ENCODE peak calls at places on chromosomes 13 and 19, in nine cellular contexts. V is H4; Y is RPMI7951; M is activated T-helper 9 cell treated with anti-CD3 and anti-CD28 coated beads, Interleukin-2, amount 50 U/mL, for 16 hours; U is AG10803; F is stimulated activated CD4-positive, alpha-beta T cell treated with anti-CD3 and anti-CD28 coated beads, Interleukin-15, amount 100 ng/mL, for 24 hours; W is CD4-positive, CD25-positive, alpha-beta regulatory T cell; X is amygdala; G is Peyer's patch. A is an unnamed sample.

GRCh38 chr19:8101311-8101710 is 48.1 kb downstream of the FBN3 start:
- DNase-seq in V (no peak), G (no peak), Y (no peak), M (no peak), X (no peak), W (no peak), U (no peak), F (no peak), A (no peak)

GRCh38 chr19:40974633-40975037 is 16.4 kb upstream of the CYP2B6 start:
- DNase-seq in W (peak), F (peak), Y (peak), G (peak), M (peak), X (no peak), U (peak), V (peak), A (peak)

GRCh38 chr13:34076319-34076718 is 258.4 kb downstream of the RFC3 start:
- DNase-seq in Y (peak), W (no peak), G (no peak), F (no peak), X (no peak), M (no peak), U (peak), V (no peak), A (no peak)

GRCh38 chr19:13297023-13297422 is 146.8 kb downstream of the IER2 start:
- DNase-seq in X (no peak), M (no peak), W (no peak), Y (no peak), F (no peak), V (no peak), G (no peak), U (no peak), A (no peak)

GRCh38 chr19:35025969-35026368 is 4.3 kb upstream of the SCN1B start:
- DNase-seq in W (no peak), Y (no peak), M (no peak), F (no peak), G (no peak), X (no peak), U (no peak), V (no peak), A (no peak)

GRCh38 chr13:99990045-99990977 is 8.7 kb downstream of the ZIC2 start:
- DNase-seq in F (no peak), W (peak), M (no peak), Y (no peak), U (no peak), V (no peak), X (no peak), G (no peak), A (no peak)

GRCh38 chr13:50812242-50812641 is 31.2 kb downstream of the DLEU7 start:
- DNase-seq in V (no peak), X (no peak), U (no peak), Y (no peak), G (no peak), F (no peak), W (no peak), M (no peak), A (no peak)

GRCh38 chr19:18007939-18008673 is at the start of gene ARRDC2:
- DNase-seq in V (no peak), W (peak), U (peak), M (peak), Y (peak), F (peak), X (no peak), G (peak), A (peak)

GRCh38 chr13:110229905-110230563 is 76.9 kb downstream of the COL4A1 start:
- DNase-seq in G (no peak), M (no peak), X (no peak), W (no peak), F (no peak), V (no peak), Y (no peak), U (no peak), A (no peak)

GRCh38 chr19:46390866-46391265 is 22.5 kb downstream of the CCDC8 start:
- DNase-seq in U (peak), G (no peak), Y (no peak), X (no peak), M (no peak), W (no peak), F (no peak), V (no peak), A (no peak)

GRCh38 chr19:3506384-3507340 is 551 bp downstream of the FZR1 start:
- DNase-seq in M (no peak), Y (no peak), W (peak), X (no peak), U (no peak), V (no peak), G (peak), F (peak), A (peak)

GRCh38 chr19:615619-616018 is 17.7 kb downstream of the POLRMT start:
- DNase-seq in X (no peak), M (no peak), Y (no peak), F (no peak), U (no peak), G (no peak), V (no peak), W (no peak), A (no peak)

GRCh38 chr19:13764821-13765394 is 586 bp downstream of the MRI1 start:
- DNase-seq in F (peak), U (no peak), G (peak), Y (peak), M (peak), V (no peak), W (no peak), X (no peak), A (no peak)

GRCh38 chr19:29687244-29687896 is 22.1 kb downstream of the PLEKHF1 start:
- DNase-seq in X (no peak), Y (peak), V (peak), U (peak), M (no peak), G (peak), W (no peak), F (peak), A (peak)

GRCh38 chr13:83423361-83423760 is 458.9 kb downstream of the SLITRK1 start:
- DNase-seq in M (no peak), V (no peak), Y (no peak), F (no peak), G (no peak), X (no peak), U (no peak), W (no peak), A (no peak)

GRCh38 chr13:100694722-100695644 is 20.4 kb upstream of the TMTC4 start:
- DNase-seq in Y (peak), X (no peak), W (no peak), G (peak), U (peak), V (peak), M (no peak), F (peak), A (peak)

GRCh38 chr13:107275945-107276614 is 708.1 kb upstream of the ARGLU1 start:
- DNase-seq in Y (no peak), V (no peak), G (no peak), M (no peak), W (no peak), X (no peak), U (peak), F (no peak), A (no peak)

GRCh38 chr13:40611635-40612422 is 54.6 kb downstream of the FOXO1 start:
- DNase-seq in Y (no peak), M (no peak), U (no peak), V (no peak), W (no peak), F (no peak), G (no peak), X (no peak), A (no peak)

GRCh38 chr13:45750566-45750965 is 48.4 kb downstream of the CBY2 start:
- DNase-seq in W (no peak), M (no peak), G (no peak), V (no peak), U (no peak), F (no peak), X (no peak), Y (no peak), A (no peak)

GRCh38 chr13:27004866-27005265 is 166.7 kb downstream of the USP12 start:
- DNase-seq in X (no peak), Y (no peak), F (no peak), M (no peak), V (no peak), G (no peak), U (no peak), W (no peak), A (no peak)

GRCh38 chr19:42540071-42540553 is 11.8 kb upstream of the CEACAM1 start:
- DNase-seq in Y (peak), M (no peak), U (no peak), F (no peak), V (peak), W (no peak), G (peak), X (no peak), A (no peak)

GRCh38 chr13:60691268-60691667 is 294.2 kb downstream of the TDRD3 start:
- DNase-seq in M (no peak), F (no peak), X (no peak), G (no peak), W (no peak), U (no peak), Y (no peak), V (no peak), A (no peak)

GRCh38 chr13:76286178-76286577 is 600.0 kb downstream of the KCTD12 start:
- DNase-seq in W (no peak), X (no peak), F (no peak), V (no peak), M (no peak), U (peak), Y (no peak), G (no peak), A (no peak)

GRCh38 chr19:45349126-45349415 is 8.5 kb downstream of the KLC3 start:
- DNase-seq in F (no peak), M (no peak), V (no peak), X (no peak), Y (no peak), G (no peak), U (no peak), W (no peak), A (no peak)

GRCh38 chr13:52862358-52863206 is 14.1 kb upstream of the PCDH8 start:
- DNase-seq in X (no peak), G (no peak), U (no peak), M (no peak), Y (no peak), F (peak), V (no peak), W (no peak), A (no peak)

GRCh38 chr13:29877456-29878096 is 27.2 kb upstream of the UBL3 start:
- DNase-seq in X (no peak), W (no peak), V (no peak), U (no peak), M (no peak), Y (no peak), G (peak), F (no peak), A (no peak)

GRCh38 chr19:6220385-6221191 is 59.2 kb downstream of the MLLT1 start:
- DNase-seq in Y (peak), X (no peak), V (no peak), F (no peak), U (peak), W (no peak), G (peak), M (no peak), A (no peak)

GRCh38 chr19:48342841-48343540 is 17.6 kb downstream of the EMP3 start:
- DNase-seq in W (no peak), F (no peak), M (no peak), G (no peak), X (no peak), Y (peak), V (no peak), U (peak), A (no peak)

GRCh38 chr19:47697863-47698609 is 15.2 kb upstream of the EHD2 start:
- DNase-seq in W (peak), F (peak), G (peak), Y (peak), X (no peak), M (peak), V (peak), U (peak), A (peak)

GRCh38 chr19:11505032-11505503 is 571 bp downstream of the ZNF653 start:
- DNase-seq in U (peak), M (peak), Y (peak), F (peak), X (peak), G (peak), V (peak), W (peak), A (peak)

A was measured in H54.